ENCODE peak calls at places on chromosomes 13 and 19, in four cellular contexts. T is progenitor cell of endocrine pancreas, G is cardiac fibroblast, U is Right ventricle myocardium inferior. J is an unnamed sample.

GRCh38 chr13:40470665-40471064 is 195.8 kb downstream of the FOXO1 start:
- DNase-seq in T (no peak), G (no peak), U (no peak), J (no peak)

GRCh38 chr13:32940601-32941000 is 75.6 kb upstream of the KL start:
- DNase-seq in T (no peak), G (peak), U (peak), J (peak)

GRCh38 chr19:18118420-18119242 is 21.1 kb downstream of the MAST3 start:
- DNase-seq in T (no peak), G (peak), U (peak), J (no peak)

GRCh38 chr19:35041548-35042055 is at the start of gene HPN:
- DNase-seq in T (peak), G (no peak), U (no peak), J (no peak)

GRCh38 chr19:53944416-53944815 is 18.3 kb upstream of the CACNG8 start:
- DNase-seq in T (no peak), G (no peak), U (no peak), J (no peak)

GRCh38 chr13:75505966-75506365 is 24.0 kb upstream of the TBC1D4 start:
- DNase-seq in T (no peak), G (no peak), U (no peak), J (no peak)

GRCh38 chr13:96426160-96426559 is 336.3 kb downstream of the HS6ST3 start:
- DNase-seq in T (no peak), G (no peak), U (no peak), J (no peak)

GRCh38 chr13:110636701-110637201 is 21.4 kb downstream of the NAXD start:
- DNase-seq in T (no peak), G (no peak), U (no peak), J (no peak)

GRCh38 chr13:30826911-30827577 is 79.0 kb upstream of the MEDAG start:
- DNase-seq in T (no peak), G (no peak), U (no peak), J (no peak)

GRCh38 chr13:95255072-95255732 is 46.0 kb downstream of the ABCC4 start:
- DNase-seq in T (no peak), G (no peak), U (no peak), J (no peak)

GRCh38 chr13:43816401-43816889 is 29.7 kb upstream of the ENOX1 start:
- DNase-seq in T (no peak), G (no peak), U (no peak), J (no peak)

GRCh38 chr13:99528547-99528946 is 27.3 kb downstream of the TM9SF2 start:
- DNase-seq in T (no peak), G (no peak), U (no peak), J (peak)

GRCh38 chr13:23953860-23954512 is 56.7 kb upstream of the C1QTNF9B start:
- DNase-seq in T (no peak), G (no peak), U (no peak), J (no peak)

GRCh38 chr13:103883152-103883551 is 816.9 kb upstream of the SLC10A2 start:
- DNase-seq in T (peak), G (peak), U (peak), J (peak)

GRCh38 chr13:98335721-98336120 is 158.7 kb upstream of the RNF113B start:
- DNase-seq in T (no peak), G (no peak), U (no peak), J (no peak)

GRCh38 chr13:77696006-77696862 is 1.3 kb upstream of the SLAIN1 start:
- DNase-seq in T (no peak), G (no peak), U (no peak), J (peak)

GRCh38 chr13:49356224-49356623 is 87.6 kb downstream of the CAB39L start:
- DNase-seq in T (no peak), G (peak), U (no peak), J (peak)

GRCh38 chr13:62320129-62320724 is 904.6 kb upstream of the PCDH20 start:
- DNase-seq in T (no peak), G (peak), U (no peak), J (peak)

GRCh38 chr13:40875583-40875982 is 86.2 kb downstream of the SLC25A15 start:
- DNase-seq in T (no peak), G (no peak), U (no peak), J (no peak)

GRCh38 chr13:110676511-110677204 is 29.3 kb downstream of the CARS2 start:
- DNase-seq in T (no peak), G (no peak), U (no peak), J (no peak)

GRCh38 chr13:36599641-36600040 is 74.2 kb upstream of the SERTM1 start:
- DNase-seq in T (no peak), G (no peak), U (no peak), J (no peak)

GRCh38 chr13:46296920-46297319 is 85.2 kb downstream of the LRRC63 start:
- DNase-seq in T (no peak), G (peak), U (no peak), J (peak)

GRCh38 chr19:34991542-34992333 is 8.4 kb upstream of the GRAMD1A start:
- DNase-seq in T (no peak), G (no peak), U (peak), J (no peak)

GRCh38 chr19:10315335-10316214 is at the start of gene FDX2:
- DNase-seq in T (peak), G (peak), U (peak), J (peak)

GRCh38 chr19:33819875-33820781 is 23.5 kb downstream of the KCTD15 start:
- DNase-seq in T (peak), G (peak), U (peak), J (peak)

GRCh38 chr13:19818223-19818842 is 35.6 kb upstream of the PSPC1 start:
- DNase-seq in T (peak), G (no peak), U (peak), J (peak)

GRCh38 chr19:7637374-7638256 is 705 bp downstream of the STXBP2 start:
- DNase-seq in T (no peak), G (peak), U (peak), J (peak)

GRCh38 chr19:16435238-16435911 is 36.4 kb downstream of the EPS15L1 start:
- DNase-seq in T (no peak), G (peak), U (no peak), J (peak)

GRCh38 chr13:75587679-75588078 is 38.1 kb downstream of the UCHL3 start:
- DNase-seq in T (no peak), G (peak), U (no peak), J (no peak)

GRCh38 chr19:33740811-33741396 is 55.8 kb upstream of the KCTD15 start:
- DNase-seq in T (peak), G (peak), U (no peak), J (peak)

GRCh38 chr13:40985596-40986327 is 33.4 kb downstream of the ELF1 start:
- DNase-seq in T (no peak), G (peak), U (no peak), J (no peak)

GRCh38 chr13:74218291-74218690 is 84.1 kb upstream of the KLF12 start:
- DNase-seq in T (no peak), G (no peak), U (no peak), J (no peak)

GRCh38 chr19:47363758-47364529 is 14.8 kb downstream of the DHX34 start:
- DNase-seq in T (no peak), G (peak), U (peak), J (peak)

GRCh38 chr13:30334663-30335386 is 27.5 kb upstream of the KATNAL1 start:
- DNase-seq in T (no peak), G (peak), U (no peak), J (peak)